ENCODE peak calls at places on chromosome 20, in nine cellular contexts. One of them, this sample, is unnamed.

GRCh38 chr20:1860446-1860845 is 34.8 kb upstream of the SIRPA start:
- DNase-seq in transverse colon: no peak
- DNase-seq in A549: no peak
- DNase-seq in ovary: no peak
- DNase-seq in SK-N-SH: no peak
- DNase-seq in K562: no peak
- DNase-seq in HepG2: no peak
- DNase-seq in stomach: no peak
- DNase-seq in H1: no peak
- DNase-seq in this sample: no peak

GRCh38 chr20:25549866-25550477 is 35.4 kb downstream of the NINL start:
- DNase-seq in transverse colon: no peak
- DNase-seq in A549: no peak
- DNase-seq in ovary: no peak
- DNase-seq in SK-N-SH: no peak
- DNase-seq in K562: no peak
- DNase-seq in HepG2: peak; percentile 74
- DNase-seq in stomach: no peak
- DNase-seq in H1: no peak
- DNase-seq in this sample: no peak

GRCh38 chr20:6492396-6493055 is 275.0 kb upstream of the BMP2 start:
- DNase-seq in transverse colon: no peak
- DNase-seq in A549: no peak
- DNase-seq in ovary: no peak
- DNase-seq in SK-N-SH: no peak
- DNase-seq in K562: no peak
- DNase-seq in HepG2: no peak
- DNase-seq in stomach: no peak
- DNase-seq in H1: no peak
- DNase-seq in this sample: no peak

GRCh38 chr20:10259166-10259565 is 40.5 kb downstream of the SNAP25 start:
- DNase-seq in transverse colon: no peak
- DNase-seq in A549: no peak
- DNase-seq in ovary: no peak
- DNase-seq in SK-N-SH: no peak
- DNase-seq in K562: no peak
- DNase-seq in HepG2: no peak
- DNase-seq in stomach: no peak
- DNase-seq in H1: no peak
- DNase-seq in this sample: no peak

GRCh38 chr20:59434950-59435349 is 134.5 kb downstream of the EDN3 start:
- DNase-seq in transverse colon: no peak
- DNase-seq in A549: no peak
- DNase-seq in ovary: no peak
- DNase-seq in SK-N-SH: no peak
- DNase-seq in K562: no peak
- DNase-seq in HepG2: no peak
- DNase-seq in stomach: no peak
- DNase-seq in H1: no peak
- DNase-seq in this sample: no peak

GRCh38 chr20:24027229-24027628 is 38.6 kb upstream of the GGTLC1 start:
- DNase-seq in transverse colon: peak; percentile 53
- DNase-seq in A549: no peak
- DNase-seq in ovary: no peak
- DNase-seq in SK-N-SH: no peak
- DNase-seq in K562: no peak
- DNase-seq in HepG2: no peak
- DNase-seq in stomach: peak; percentile 40
- DNase-seq in H1: no peak
- DNase-seq in this sample: no peak

GRCh38 chr20:16749573-16749972 is 1.4 kb downstream of the OTOR start:
- DNase-seq in transverse colon: no peak
- DNase-seq in A549: no peak
- DNase-seq in ovary: no peak
- DNase-seq in SK-N-SH: no peak
- DNase-seq in K562: peak; percentile 13
- DNase-seq in HepG2: peak; percentile 23
- DNase-seq in stomach: no peak
- DNase-seq in H1: no peak
- DNase-seq in this sample: no peak

GRCh38 chr20:41697861-41698559 is 79.8 kb upstream of the CHD6 start:
- DNase-seq in transverse colon: no peak
- DNase-seq in A549: no peak
- DNase-seq in ovary: no peak
- DNase-seq in SK-N-SH: peak; percentile 50
- DNase-seq in K562: peak; percentile 45
- DNase-seq in HepG2: peak; percentile 52
- DNase-seq in stomach: no peak
- DNase-seq in H1: no peak
- DNase-seq in this sample: no peak

GRCh38 chr20:11153819-11154218 is 480.0 kb upstream of the JAG1 start:
- DNase-seq in transverse colon: no peak
- DNase-seq in A549: no peak
- DNase-seq in ovary: no peak
- DNase-seq in SK-N-SH: no peak
- DNase-seq in K562: no peak
- DNase-seq in HepG2: no peak
- DNase-seq in stomach: no peak
- DNase-seq in H1: no peak
- DNase-seq in this sample: no peak

GRCh38 chr20:18585134-18585533 is 2.7 kb upstream of the DTD1 start:
- DNase-seq in transverse colon: no peak
- DNase-seq in A549: no peak
- DNase-seq in ovary: no peak
- DNase-seq in SK-N-SH: no peak
- DNase-seq in K562: no peak
- DNase-seq in HepG2: peak; percentile 86
- DNase-seq in stomach: no peak
- DNase-seq in H1: peak; percentile 46
- DNase-seq in this sample: no peak

GRCh38 chr20:49230021-49230420 is 10.8 kb downstream of the DDX27 start:
- DNase-seq in transverse colon: no peak
- DNase-seq in A549: no peak
- DNase-seq in ovary: no peak
- DNase-seq in SK-N-SH: no peak
- DNase-seq in K562: no peak
- DNase-seq in HepG2: no peak
- DNase-seq in stomach: no peak
- DNase-seq in H1: no peak
- DNase-seq in this sample: no peak

GRCh38 chr20:49230575-49231211 is 11.5 kb downstream of the DDX27 start:
- DNase-seq in transverse colon: peak; percentile 25
- DNase-seq in A549: no peak
- DNase-seq in ovary: no peak
- DNase-seq in SK-N-SH: no peak
- DNase-seq in K562: no peak
- DNase-seq in HepG2: no peak
- DNase-seq in stomach: no peak
- DNase-seq in H1: no peak
- DNase-seq in this sample: no peak

GRCh38 chr20:49233226-49233625 is 14.0 kb downstream of the DDX27 start:
- DNase-seq in transverse colon: no peak
- DNase-seq in A549: no peak
- DNase-seq in ovary: no peak
- DNase-seq in SK-N-SH: no peak
- DNase-seq in K562: no peak
- DNase-seq in HepG2: no peak
- DNase-seq in stomach: no peak
- DNase-seq in H1: no peak
- DNase-seq in this sample: no peak

GRCh38 chr20:49228676-49229075 is 9.5 kb downstream of the DDX27 start:
- DNase-seq in transverse colon: no peak
- DNase-seq in A549: no peak
- DNase-seq in ovary: no peak
- DNase-seq in SK-N-SH: no peak
- DNase-seq in K562: no peak
- DNase-seq in HepG2: no peak
- DNase-seq in stomach: no peak
- DNase-seq in H1: no peak
- DNase-seq in this sample: no peak

GRCh38 chr20:49231461-49231860 is 12.2 kb downstream of the DDX27 start:
- DNase-seq in transverse colon: no peak
- DNase-seq in A549: no peak
- DNase-seq in ovary: no peak
- DNase-seq in SK-N-SH: no peak
- DNase-seq in K562: no peak
- DNase-seq in HepG2: no peak
- DNase-seq in stomach: no peak
- DNase-seq in H1: no peak
- DNase-seq in this sample: no peak
- H3K27ac ChIP-seq in transverse colon: no peak overlapping the region
- H3K27ac ChIP-seq in A549: no peak overlapping the region
- H3K27ac ChIP-seq in ovary: no peak overlapping the region
- H3K27ac ChIP-seq in SK-N-SH: no peak overlapping the region
- H3K27ac ChIP-seq in K562: no peak overlapping the region
- H3K27ac ChIP-seq in HepG2: no peak overlapping the region
- H3K27ac ChIP-seq in stomach: no peak overlapping the region
- H3K27ac ChIP-seq in H1: no peak overlapping the region
- H3K27ac ChIP-seq in this sample: no peak overlapping the region

GRCh38 chr20:46722450-46722849 is 13.0 kb downstream of the SLC2A10 start:
- DNase-seq in transverse colon: no peak
- DNase-seq in A549: no peak
- DNase-seq in ovary: no peak
- DNase-seq in SK-N-SH: no peak
- DNase-seq in K562: no peak
- DNase-seq in HepG2: no peak
- DNase-seq in stomach: no peak
- DNase-seq in H1: no peak
- DNase-seq in this sample: no peak

GRCh38 chr20:46721476-46721875 is 12.0 kb downstream of the SLC2A10 start:
- DNase-seq in transverse colon: no peak
- DNase-seq in A549: no peak
- DNase-seq in ovary: no peak
- DNase-seq in SK-N-SH: no peak
- DNase-seq in K562: no peak
- DNase-seq in HepG2: no peak
- DNase-seq in stomach: no peak
- DNase-seq in H1: no peak
- DNase-seq in this sample: no peak

GRCh38 chr20:46720019-46720418 is 10.6 kb downstream of the SLC2A10 start:
- DNase-seq in transverse colon: no peak
- DNase-seq in A549: no peak
- DNase-seq in ovary: no peak
- DNase-seq in SK-N-SH: no peak
- DNase-seq in K562: no peak
- DNase-seq in HepG2: no peak
- DNase-seq in stomach: no peak
- DNase-seq in H1: no peak
- DNase-seq in this sample: no peak

GRCh38 chr20:46723039-46723438 is 13.6 kb downstream of the SLC2A10 start:
- DNase-seq in transverse colon: no peak
- DNase-seq in A549: no peak
- DNase-seq in ovary: no peak
- DNase-seq in SK-N-SH: no peak
- DNase-seq in K562: no peak
- DNase-seq in HepG2: no peak
- DNase-seq in stomach: no peak
- DNase-seq in H1: no peak
- DNase-seq in this sample: no peak

GRCh38 chr20:46720776-46721425 is 11.5 kb downstream of the SLC2A10 start:
- DNase-seq in transverse colon: no peak
- DNase-seq in A549: no peak
- DNase-seq in ovary: no peak
- DNase-seq in SK-N-SH: no peak
- DNase-seq in K562: no peak
- DNase-seq in HepG2: no peak
- DNase-seq in stomach: no peak
- DNase-seq in H1: no peak
- DNase-seq in this sample: no peak
- TF ChIP-seq EP300 in transverse colon: no peak
- TF ChIP-seq EP300 in A549: no peak
- TF ChIP-seq EP300 in ovary: no peak
- TF ChIP-seq EP300 in SK-N-SH: no peak
- TF ChIP-seq EP300 in K562: no peak
- TF ChIP-seq EP300 in HepG2: no peak
- TF ChIP-seq EP300 in stomach: no peak
- TF ChIP-seq EP300 in H1: no peak
- TF ChIP-seq EP300 in this sample: no peak

GRCh38 chr20:53914091-53914860 is 156.1 kb downstream of the BCAS1 start:
- DNase-seq in transverse colon: peak; percentile 8
- DNase-seq in A549: no peak
- DNase-seq in ovary: no peak
- DNase-seq in SK-N-SH: no peak
- DNase-seq in K562: no peak
- DNase-seq in HepG2: no peak
- DNase-seq in stomach: no peak
- DNase-seq in H1: no peak
- DNase-seq in this sample: peak; percentile 40
- H3K4me1 ChIP-seq in transverse colon: peaks cover 28% of the 10 kb centered on the region
- H3K4me1 ChIP-seq in A549: peaks cover 31% of the 10 kb centered on the region
- H3K4me1 ChIP-seq in ovary: peaks cover 11% of the 10 kb centered on the region
- H3K4me1 ChIP-seq in SK-N-SH: peaks cover 37% of the 10 kb centered on the region
- H3K4me1 ChIP-seq in K562: peaks cover 41% of the 10 kb centered on the region
- H3K4me1 ChIP-seq in HepG2: peaks cover 48% of the 10 kb centered on the region
- H3K4me1 ChIP-seq in stomach: peaks cover 15% of the 10 kb centered on the region
- H3K4me1 ChIP-seq in H1: peaks cover 18% of the 10 kb centered on the region
- H3K4me1 ChIP-seq in this sample: peaks cover 40% of the 10 kb centered on the region

GRCh38 chr20:62248890-62249560 is 10.7 kb downstream of the OSBPL2 start:
- DNase-seq in transverse colon: no peak
- DNase-seq in A549: no peak
- DNase-seq in ovary: no peak
- DNase-seq in SK-N-SH: no peak
- DNase-seq in K562: no peak
- DNase-seq in HepG2: no peak
- DNase-seq in stomach: no peak
- DNase-seq in H1: no peak
- DNase-seq in this sample: no peak
- H3K27ac ChIP-seq in transverse colon: no peak overlapping the region
- H3K27ac ChIP-seq in A549: no peak overlapping the region
- H3K27ac ChIP-seq in ovary: no peak overlapping the region
- H3K27ac ChIP-seq in SK-N-SH: no peak overlapping the region
- H3K27ac ChIP-seq in K562: no peak overlapping the region
- H3K27ac ChIP-seq in HepG2: no peak overlapping the region
- H3K27ac ChIP-seq in stomach: no peak overlapping the region
- H3K27ac ChIP-seq in H1: no peak overlapping the region
- H3K27ac ChIP-seq in this sample: no peak overlapping the region

GRCh38 chr20:36802326-36803223 is 29.0 kb upstream of the DSN1 start:
- DNase-seq in transverse colon: no peak
- DNase-seq in A549: no peak
- DNase-seq in ovary: no peak
- DNase-seq in SK-N-SH: no peak
- DNase-seq in K562: no peak
- DNase-seq in HepG2: no peak
- DNase-seq in stomach: no peak
- DNase-seq in H1: no peak
- DNase-seq in this sample: no peak
- TF ChIP-seq EP300 in transverse colon: no peak
- TF ChIP-seq EP300 in A549: no peak
- TF ChIP-seq EP300 in ovary: no peak
- TF ChIP-seq EP300 in SK-N-SH: no peak
- TF ChIP-seq EP300 in K562: no peak
- TF ChIP-seq EP300 in HepG2: no peak
- TF ChIP-seq EP300 in stomach: no peak
- TF ChIP-seq EP300 in H1: no peak
- TF ChIP-seq EP300 in this sample: no peak

This sample was measured in suprapubic skin.